ENCODE peak calls at places on chromosomes 16 and 17, in nine cellular contexts. J, W, H, U, B, R, I, G and M are unnamed samples.

GRCh38 chr16:49464877-49465504 is 91.4 kb downstream of the C16orf78 start:
- DNase-seq in J (peak), W (no peak), H (no peak), U (peak), B (no peak), R (no peak), I (peak), G (no peak), M (no peak)

GRCh38 chr17:66843606-66844005 is 8.7 kb downstream of the CACNG5 start:
- DNase-seq in J (no peak), W (no peak), H (no peak), U (no peak), B (no peak), R (no peak), I (no peak), G (no peak), M (no peak)

GRCh38 chr17:2138768-2139167 is 83.9 kb downstream of the HIC1 start:
- DNase-seq in J (no peak), W (no peak), H (no peak), U (no peak), B (peak), R (no peak), I (no peak), G (no peak), M (peak)

GRCh38 chr17:52170963-52171572 is 12.6 kb upstream of the CA10 start:
- DNase-seq in J (peak), W (no peak), H (peak), U (no peak), B (peak), R (no peak), I (no peak), G (peak), M (peak)

GRCh38 chr17:62189377-62189776 is 124.3 kb upstream of the MED13 start:
- DNase-seq in J (no peak), W (no peak), H (no peak), U (no peak), B (no peak), R (no peak), I (no peak), G (no peak), M (no peak)

GRCh38 chr17:72560303-72561247 is 439.8 kb downstream of the SOX9 start:
- DNase-seq in J (peak), W (no peak), H (peak), U (peak), B (peak), R (no peak), I (no peak), G (peak), M (peak)

GRCh38 chr17:77449908-77450741 is 309.4 kb downstream of the SEC14L1 start:
- DNase-seq in J (peak), W (peak), H (peak), U (peak), B (peak), R (no peak), I (peak), G (peak), M (peak)

GRCh38 chr16:83200005-83200779 is 573.4 kb downstream of the CDH13 start:
- DNase-seq in J (no peak), W (no peak), H (no peak), U (no peak), B (peak), R (no peak), I (no peak), G (peak), M (peak)

GRCh38 chr16:75406943-75407342 is 26.4 kb downstream of the CFDP1 start:
- DNase-seq in J (no peak), W (no peak), H (no peak), U (no peak), B (no peak), R (no peak), I (no peak), G (no peak), M (no peak)

GRCh38 chr17:79834575-79835469 is 4.4 kb downstream of the CBX4 start:
- DNase-seq in J (peak), W (peak), H (no peak), U (no peak), B (no peak), R (no peak), I (peak), G (no peak), M (no peak)
- TF ChIP-seq CTCF in J (peak), W (peak), H (peak), U (peak), B (peak), R (peak), I (peak), G (peak), M (peak)

DNA sequence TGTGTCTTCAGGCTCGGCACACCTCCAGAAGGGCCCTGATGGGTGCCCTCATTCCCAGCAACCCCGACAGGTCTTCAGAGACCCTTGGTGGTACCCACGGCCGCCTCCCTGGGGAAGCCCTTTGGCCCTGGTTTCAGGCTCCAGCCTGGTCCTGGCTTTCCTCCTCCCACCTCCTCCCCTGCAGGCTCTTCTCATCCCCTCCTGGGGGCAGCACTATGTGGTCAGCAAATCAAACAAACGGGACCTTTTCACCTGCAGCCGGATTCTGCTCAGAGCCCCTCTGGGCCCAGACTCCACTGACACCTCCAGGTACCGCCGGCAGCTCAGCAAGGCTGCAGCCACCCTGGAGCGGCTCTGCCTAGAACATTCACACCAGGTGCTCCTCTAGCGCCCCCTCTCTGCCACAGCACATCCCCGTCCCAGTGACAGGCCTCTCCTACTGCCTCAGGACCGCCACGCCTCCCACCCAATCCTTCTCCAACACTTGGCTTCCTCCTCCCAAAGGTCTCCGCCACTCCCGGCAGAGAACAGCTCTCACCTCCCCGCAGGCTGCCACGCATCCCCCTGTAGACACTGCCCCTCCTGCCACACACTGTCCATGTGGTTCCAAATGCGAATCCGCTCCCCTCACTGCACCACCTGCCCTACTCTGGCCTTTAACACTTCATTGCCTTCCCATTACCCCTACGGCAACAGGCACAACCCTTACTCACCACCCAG is 12.0 kb downstream of the CORO7 start:
- DNase-seq in J (peak), W (peak), H (peak), U (peak), B (peak), R (no peak), I (peak), G (peak), M (peak)
- TF ChIP-seq CTCF in J (peak), W (peak), H (peak), U (peak), B (peak), R (peak), I (peak), G (peak), M (peak)

DNA sequence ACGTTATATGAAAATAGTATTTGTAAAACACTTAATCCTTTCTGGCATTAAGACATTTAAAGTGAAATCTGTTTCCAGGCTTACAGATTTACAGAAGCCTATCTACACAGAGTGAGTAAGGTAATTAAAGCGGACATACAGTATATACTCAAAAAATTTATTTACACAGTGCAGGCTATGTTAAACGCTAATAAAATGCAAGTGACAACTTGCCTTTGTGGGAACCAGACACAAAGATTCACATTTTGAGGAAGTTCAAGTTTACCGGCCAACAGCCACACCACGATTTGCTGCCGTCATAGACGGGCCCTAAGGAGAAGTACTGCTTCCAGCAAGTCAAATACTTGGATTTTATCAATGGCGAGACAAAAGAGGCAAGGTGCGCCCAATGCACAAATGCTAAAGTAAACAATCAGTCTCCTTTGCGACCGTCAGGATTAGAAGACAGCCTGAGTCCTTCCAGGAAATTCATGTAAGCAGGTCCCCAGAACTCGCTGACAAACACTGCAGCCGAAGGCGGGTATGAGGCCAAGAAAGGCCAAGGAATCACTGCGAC is 799 bp downstream of the VPS35 start:
- DNase-seq in J (no peak), W (no peak), H (no peak), U (peak), B (no peak), R (no peak), I (no peak), G (peak), M (peak)
- TF ChIP-seq CTCF in J (peak), W (no peak), H (no peak), U (no peak), B (peak), R (no peak), I (no peak), G (peak), M (no peak)

GRCh38 chr17:42760652-42761581 is at the start of gene RAMP2:
- DNase-seq in J (peak), W (peak), H (peak), U (no peak), B (no peak), R (no peak), I (peak), G (no peak), M (no peak)
- TF ChIP-seq CTCF in J (no peak), W (no peak), H (no peak), U (no peak), B (no peak), R (no peak), I (no peak), G (no peak), M (no peak)

GRCh38 chr16:2429037-2429770 is at the start of gene CCNF:
- DNase-seq in J (peak), W (peak), H (peak), U (peak), B (peak), R (peak), I (peak), G (peak), M (peak)
- TF ChIP-seq CTCF in J (no peak), W (no peak), H (no peak), U (peak), B (no peak), R (no peak), I (peak), G (no peak), M (no peak)

DNA sequence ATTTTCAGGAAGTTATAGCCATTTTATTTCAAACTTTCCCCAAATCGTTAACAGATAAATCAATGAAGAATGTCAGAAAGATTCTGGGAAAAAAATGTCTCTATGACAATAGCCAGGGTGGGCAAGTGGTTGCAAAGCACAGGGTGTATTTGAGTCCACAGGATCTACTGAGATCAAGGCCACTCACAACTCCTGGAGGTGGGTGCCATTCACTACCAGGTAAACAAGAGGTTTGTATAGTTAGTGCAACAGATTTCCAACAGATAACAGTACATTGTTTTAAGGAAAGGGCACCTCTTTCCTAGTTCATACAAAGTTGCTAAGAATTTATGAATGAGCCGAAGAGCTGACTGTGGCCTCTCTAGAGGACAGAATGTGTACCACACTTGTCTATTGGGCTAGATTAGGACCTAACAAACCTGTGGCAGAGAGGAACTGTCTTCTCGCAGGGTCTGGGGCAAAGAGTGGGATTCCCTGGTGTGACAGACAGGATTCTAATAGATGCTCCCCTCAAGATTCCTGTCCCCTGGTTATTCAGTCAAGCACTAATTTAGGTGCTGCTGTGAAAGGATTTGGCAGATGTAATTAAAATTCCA is 52.0 kb upstream of the ZNF629 start:
- DNase-seq in J (no peak), W (no peak), H (no peak), U (no peak), B (no peak), R (no peak), I (no peak), G (no peak), M (no peak)
- TF ChIP-seq CTCF in J (no peak), W (no peak), H (no peak), U (peak), B (no peak), R (no peak), I (no peak), G (no peak), M (peak)

DNA sequence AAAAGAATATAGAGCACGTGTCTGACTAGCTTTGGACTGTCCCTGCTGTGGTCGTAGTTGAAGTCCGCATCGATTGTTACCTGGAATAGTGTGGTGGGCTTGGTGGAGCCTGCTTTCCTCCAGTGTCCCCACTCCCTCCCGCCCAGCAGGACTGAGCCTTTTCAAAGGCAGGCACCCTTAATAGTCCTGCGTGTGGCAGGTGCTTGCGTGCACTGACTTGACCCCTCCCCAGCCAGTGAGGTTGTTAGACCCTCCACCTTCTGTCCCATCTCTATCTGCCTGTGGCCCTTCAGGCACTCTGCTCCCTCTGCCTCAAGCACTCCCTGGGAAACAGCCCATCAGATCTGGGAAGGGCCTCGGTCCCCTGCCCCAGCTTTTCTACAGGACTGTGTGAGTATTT is 36.6 kb downstream of the TMEM11 start:
- DNase-seq in J (no peak), W (no peak), H (no peak), U (no peak), B (no peak), R (no peak), I (no peak), G (no peak), M (no peak)
- TF ChIP-seq CTCF in J (no peak), W (no peak), H (no peak), U (no peak), B (no peak), R (no peak), I (no peak), G (no peak), M (no peak)

GRCh38 chr17:28110184-28110583 is 67.7 kb downstream of the NLK start:
- DNase-seq in J (no peak), W (no peak), H (no peak), U (no peak), B (no peak), R (no peak), I (no peak), G (no peak), M (no peak)
- TF ChIP-seq CTCF in J (no peak), W (no peak), H (no peak), U (no peak), B (no peak), R (no peak), I (no peak), G (no peak), M (no peak)

GRCh38 chr16:57945740-57946138 is 25.2 kb downstream of the CNGB1 start:
- DNase-seq in J (no peak), W (no peak), H (no peak), U (no peak), B (peak), R (no peak), I (no peak), G (no peak), M (peak)

GRCh38 chr16:57949013-57949412 is 21.9 kb downstream of the CNGB1 start:
- DNase-seq in J (no peak), W (no peak), H (no peak), U (no peak), B (no peak), R (no peak), I (no peak), G (no peak), M (no peak)

GRCh38 chr16:57949595-57950238 is 21.2 kb downstream of the CNGB1 start:
- DNase-seq in J (no peak), W (no peak), H (no peak), U (no peak), B (no peak), R (no peak), I (no peak), G (peak), M (no peak)

GRCh38 chr16:57946181-57946801 is 24.6 kb downstream of the CNGB1 start:
- DNase-seq in J (no peak), W (no peak), H (no peak), U (no peak), B (no peak), R (no peak), I (no peak), G (no peak), M (no peak)

DNA sequence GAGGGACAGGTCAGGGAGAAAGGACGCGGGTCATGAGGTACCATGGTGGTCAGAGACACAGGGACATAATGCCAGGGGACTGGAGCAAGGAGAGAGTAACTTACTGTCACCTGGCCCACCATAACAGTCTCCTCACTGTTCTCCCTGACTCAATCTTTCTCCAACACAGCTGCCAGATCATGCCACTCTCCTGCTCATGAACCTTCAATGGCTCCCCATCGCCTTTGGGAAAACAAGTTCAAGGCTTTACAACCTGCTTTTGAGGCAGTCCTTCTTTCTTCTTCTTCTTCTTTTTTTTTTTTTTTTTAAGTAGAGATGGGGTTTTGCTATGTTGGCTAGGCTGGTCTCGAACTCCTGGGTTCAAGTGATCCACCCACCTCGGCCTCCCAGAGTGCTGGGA is 22.9 kb downstream of the CNGB1 start:
- DNase-seq in J (no peak), W (no peak), H (no peak), U (no peak), B (no peak), R (no peak), I (no peak), G (no peak), M (no peak)
- TF ChIP-seq CTCF in J (no peak), W (no peak), H (no peak), U (no peak), B (no peak), R (no peak), I (no peak), G (no peak), M (no peak)